ENCODE peak calls at places on chromosomes 5 and 9, in four cellular contexts. One of them, this sample, is unnamed.

GRCh38 chr5:118233601-118234000 is 754.7 kb downstream of the DTWD2 start:
- DNase-seq in caudate nucleus: no peak
- DNase-seq in transverse colon: no peak
- DNase-seq in GM12891: no peak
- DNase-seq in this sample: no peak

GRCh38 chr9:120183615-120184014 is 396.4 kb downstream of the CDK5RAP2 start:
- DNase-seq in transverse colon: no peak
- DNase-seq in caudate nucleus: no peak
- DNase-seq in GM12891: no peak
- DNase-seq in this sample: no peak

GRCh38 chr5:64680289-64680688 is 10.0 kb upstream of the SHISAL2B start:
- DNase-seq in transverse colon: no peak
- DNase-seq in caudate nucleus: no peak
- DNase-seq in GM12891: no peak
- DNase-seq in this sample: no peak

GRCh38 chr9:89536145-89536574 is 38.2 kb upstream of the SEMA4D start:
- DNase-seq in caudate nucleus: no peak
- DNase-seq in GM12891: no peak
- DNase-seq in transverse colon: no peak
- DNase-seq in this sample: no peak

GRCh38 chr5:120630550-120630949 is 166.4 kb downstream of the PRR16 start:
- DNase-seq in caudate nucleus: no peak
- DNase-seq in GM12891: no peak
- DNase-seq in transverse colon: no peak
- DNase-seq in this sample: no peak

GRCh38 chr5:72543365-72543764 is 36.2 kb upstream of the ZNF366 start:
- DNase-seq in GM12891: no peak
- DNase-seq in caudate nucleus: no peak
- DNase-seq in transverse colon: no peak
- DNase-seq in this sample: no peak

GRCh38 chr5:55159763-55160492 is at the start of gene GPX8:
- DNase-seq in caudate nucleus: no peak
- DNase-seq in GM12891: no peak
- DNase-seq in transverse colon: no peak
- DNase-seq in this sample: no peak

GRCh38 chr5:95087819-95088317 is 197.0 kb downstream of the MCTP1 start:
- DNase-seq in GM12891: no peak
- DNase-seq in transverse colon: peak
- DNase-seq in caudate nucleus: no peak
- DNase-seq in this sample: no peak

GRCh38 chr5:78669331-78669730 is 20.8 kb upstream of the LHFPL2 start:
- DNase-seq in GM12891: no peak
- DNase-seq in transverse colon: no peak
- DNase-seq in caudate nucleus: no peak
- DNase-seq in this sample: no peak

GRCh38 chr5:88142801-88143692 is 125.6 kb downstream of the TMEM161B start:
- DNase-seq in GM12891: no peak
- DNase-seq in caudate nucleus: no peak
- DNase-seq in transverse colon: peak
- DNase-seq in this sample: no peak

GRCh38 chr9:26012797-26013594 is 334.8 kb upstream of the TUSC1 start:
- DNase-seq in GM12891: no peak
- DNase-seq in caudate nucleus: no peak
- DNase-seq in transverse colon: no peak
- DNase-seq in this sample: no peak

GRCh38 chr5:1161832-1162229 is 39.6 kb upstream of the SLC6A19 start:
- DNase-seq in transverse colon: peak
- DNase-seq in caudate nucleus: peak
- DNase-seq in GM12891: no peak
- DNase-seq in this sample: peak

GRCh38 chr5:32734822-32735378 is 23.8 kb downstream of the NPR3 start:
- DNase-seq in transverse colon: no peak
- DNase-seq in GM12891: no peak
- DNase-seq in caudate nucleus: no peak
- DNase-seq in this sample: no peak

GRCh38 chr5:72692273-72692672 is 124.2 kb upstream of the TNPO1 start:
- DNase-seq in transverse colon: no peak
- DNase-seq in caudate nucleus: no peak
- DNase-seq in GM12891: no peak
- DNase-seq in this sample: no peak

GRCh38 chr5:994272-994607 is 14.4 kb upstream of the NKD2 start:
- DNase-seq in GM12891: no peak
- DNase-seq in caudate nucleus: no peak
- DNase-seq in transverse colon: no peak
- DNase-seq in this sample: no peak

GRCh38 chr5:179132586-179133355 is 72.6 kb downstream of the ZNF354C start:
- DNase-seq in transverse colon: no peak
- DNase-seq in caudate nucleus: no peak
- DNase-seq in GM12891: no peak
- DNase-seq in this sample: no peak

This sample was measured in frontal cortex.